ENCODE peak calls at places on chromosomes 3 and 15, in six cellular contexts. One of them, this sample, is unnamed.

GRCh38 chr3:14274999-14275961 is 96.7 kb downstream of the LSM3 start:
- DNase-seq in OCI-LY7: peak; percentile 69
- DNase-seq in MM.1S: no peak
- DNase-seq in neural progenitor cell: peak; percentile 70
- DNase-seq in hepatocyte: no peak
- DNase-seq in GM23248: no peak
- DNase-seq in this sample: peak; percentile 12

GRCh38 chr3:197024881-197025735 is 4.5 kb downstream of the MELTF start:
- DNase-seq in OCI-LY7: no peak
- DNase-seq in GM23248: no peak
- DNase-seq in MM.1S: no peak
- DNase-seq in hepatocyte: peak; percentile 3
- DNase-seq in neural progenitor cell: no peak
- DNase-seq in this sample: no peak

GRCh38 chr15:83436513-83437158 is 10.5 kb upstream of the SH3GL3 start:
- DNase-seq in OCI-LY7: peak; percentile 2
- DNase-seq in MM.1S: no peak
- DNase-seq in GM23248: peak; percentile 76
- DNase-seq in hepatocyte: peak; percentile 78
- DNase-seq in neural progenitor cell: peak; percentile 72
- DNase-seq in this sample: peak; percentile 83

GRCh38 chr15:41502787-41503668 is 9.4 kb downstream of the ITPKA start:
- DNase-seq in MM.1S: no peak
- DNase-seq in GM23248: peak; percentile 13
- DNase-seq in neural progenitor cell: peak; percentile 75
- DNase-seq in OCI-LY7: no peak
- DNase-seq in hepatocyte: no peak
- DNase-seq in this sample: no peak

GRCh38 chr3:127394031-127394430 is 106.2 kb upstream of the PRR20G start:
- DNase-seq in MM.1S: no peak
- DNase-seq in hepatocyte: no peak
- DNase-seq in OCI-LY7: no peak
- DNase-seq in GM23248: no peak
- DNase-seq in neural progenitor cell: no peak
- DNase-seq in this sample: no peak

GRCh38 chr3:15042936-15043335 is 22.2 kb downstream of the MRPS25 start:
- DNase-seq in hepatocyte: no peak
- DNase-seq in OCI-LY7: no peak
- DNase-seq in MM.1S: no peak
- DNase-seq in GM23248: peak; percentile 43
- DNase-seq in neural progenitor cell: no peak
- DNase-seq in this sample: no peak

GRCh38 chr3:179336345-179336929 is 11.1 kb upstream of the MFN1 start:
- DNase-seq in GM23248: no peak
- DNase-seq in OCI-LY7: no peak
- DNase-seq in hepatocyte: no peak
- DNase-seq in neural progenitor cell: no peak
- DNase-seq in MM.1S: no peak
- DNase-seq in this sample: no peak

GRCh38 chr15:98536976-98537375 is 111.4 kb upstream of the IGF1R start:
- DNase-seq in OCI-LY7: no peak
- DNase-seq in GM23248: no peak
- DNase-seq in neural progenitor cell: no peak
- DNase-seq in hepatocyte: no peak
- DNase-seq in MM.1S: no peak
- DNase-seq in this sample: no peak

GRCh38 chr3:195075199-195075940 is 195.6 kb downstream of the XXYLT1 start:
- DNase-seq in OCI-LY7: no peak
- DNase-seq in neural progenitor cell: no peak
- DNase-seq in GM23248: no peak
- DNase-seq in MM.1S: no peak
- DNase-seq in hepatocyte: no peak
- DNase-seq in this sample: no peak

GRCh38 chr3:186286114-186286513 is 75.9 kb downstream of the DGKG start:
- DNase-seq in OCI-LY7: no peak
- DNase-seq in GM23248: peak; percentile 17
- DNase-seq in neural progenitor cell: no peak
- DNase-seq in MM.1S: no peak
- DNase-seq in hepatocyte: no peak
- DNase-seq in this sample: no peak

GRCh38 chr3:146747928-146748327 is 142.8 kb upstream of the PLSCR5 start:
- DNase-seq in hepatocyte: peak; percentile 6
- DNase-seq in OCI-LY7: no peak
- DNase-seq in MM.1S: no peak
- DNase-seq in neural progenitor cell: no peak
- DNase-seq in GM23248: peak; percentile 79
- DNase-seq in this sample: peak; percentile 46

GRCh38 chr15:36331531-36332275 is 247.7 kb upstream of the CDIN1 start:
- DNase-seq in MM.1S: peak; percentile 9
- DNase-seq in neural progenitor cell: no peak
- DNase-seq in GM23248: peak; percentile 44
- DNase-seq in hepatocyte: no peak
- DNase-seq in OCI-LY7: no peak
- DNase-seq in this sample: no peak

GRCh38 chr3:138950006-138950644 is 3.1 kb downstream of the FOXL2NB start:
- DNase-seq in MM.1S: no peak
- DNase-seq in OCI-LY7: no peak
- DNase-seq in GM23248: peak; percentile 79
- DNase-seq in hepatocyte: peak; percentile 54
- DNase-seq in neural progenitor cell: peak; percentile 77
- DNase-seq in this sample: no peak

GRCh38 chr3:58134468-58134867 is 76.3 kb downstream of the DNASE1L3 start:
- DNase-seq in GM23248: no peak
- DNase-seq in MM.1S: no peak
- DNase-seq in OCI-LY7: no peak
- DNase-seq in hepatocyte: no peak
- DNase-seq in neural progenitor cell: no peak
- DNase-seq in this sample: no peak

GRCh38 chr15:48282186-48282585 is 49.0 kb upstream of the DUT start:
- DNase-seq in MM.1S: no peak
- DNase-seq in neural progenitor cell: peak; percentile 78
- DNase-seq in OCI-LY7: no peak
- DNase-seq in GM23248: no peak
- DNase-seq in hepatocyte: no peak
- DNase-seq in this sample: no peak

GRCh38 chr3:45309876-45310275 is 78.5 kb upstream of the LARS2 start:
- DNase-seq in GM23248: no peak
- DNase-seq in MM.1S: no peak
- DNase-seq in OCI-LY7: no peak
- DNase-seq in hepatocyte: no peak
- DNase-seq in neural progenitor cell: no peak
- DNase-seq in this sample: no peak

GRCh38 chr3:168620854-168621253 is 525.1 kb upstream of the GOLIM4 start:
- DNase-seq in hepatocyte: peak; percentile 66
- DNase-seq in GM23248: peak; percentile 32
- DNase-seq in MM.1S: peak; percentile 46
- DNase-seq in OCI-LY7: peak; percentile 32
- DNase-seq in neural progenitor cell: peak; percentile 71
- DNase-seq in this sample: peak; percentile 58

GRCh38 chr3:48997714-48998637 is 7.9 kb downstream of the P4HTM start:
- DNase-seq in OCI-LY7: no peak
- DNase-seq in MM.1S: no peak
- DNase-seq in neural progenitor cell: peak; percentile 71
- DNase-seq in hepatocyte: no peak
- DNase-seq in GM23248: no peak
- DNase-seq in this sample: no peak

GRCh38 chr3:69305011-69305410 is 80.9 kb downstream of the FRMD4B start:
- DNase-seq in MM.1S: no peak
- DNase-seq in hepatocyte: peak; percentile 28
- DNase-seq in OCI-LY7: no peak
- DNase-seq in neural progenitor cell: no peak
- DNase-seq in GM23248: peak; percentile 45
- DNase-seq in this sample: peak; percentile 43

GRCh38 chr3:177041021-177041729 is 156.1 kb downstream of the TBL1XR1 start:
- DNase-seq in OCI-LY7: no peak
- DNase-seq in hepatocyte: no peak
- DNase-seq in neural progenitor cell: no peak
- DNase-seq in MM.1S: no peak
- DNase-seq in GM23248: peak; percentile 39
- DNase-seq in this sample: peak; percentile 20

GRCh38 chr3:172203522-172204258 is 164.3 kb downstream of the FNDC3B start:
- DNase-seq in MM.1S: no peak
- DNase-seq in hepatocyte: peak; percentile 55
- DNase-seq in neural progenitor cell: peak; percentile 42
- DNase-seq in OCI-LY7: no peak
- DNase-seq in GM23248: peak; percentile 57
- DNase-seq in this sample: peak; percentile 78

GRCh38 chr15:78740904-78741274 is 70.4 kb downstream of the ADAMTS7 start:
- DNase-seq in GM23248: no peak
- DNase-seq in hepatocyte: no peak
- DNase-seq in neural progenitor cell: no peak
- DNase-seq in OCI-LY7: no peak
- DNase-seq in MM.1S: no peak
- DNase-seq in this sample: no peak

GRCh38 chr3:43506644-43507043 is 115.2 kb downstream of the ANO10 start:
- DNase-seq in hepatocyte: no peak
- DNase-seq in MM.1S: no peak
- DNase-seq in GM23248: no peak
- DNase-seq in OCI-LY7: no peak
- DNase-seq in neural progenitor cell: no peak
- DNase-seq in this sample: no peak

GRCh38 chr3:120062474-120062873 is 31.8 kb downstream of the GSK3B start:
- DNase-seq in GM23248: peak; percentile 5
- DNase-seq in MM.1S: no peak
- DNase-seq in neural progenitor cell: no peak
- DNase-seq in OCI-LY7: no peak
- DNase-seq in hepatocyte: no peak
- DNase-seq in this sample: peak; percentile 16

GRCh38 chr3:186025161-186025560 is 83.7 kb downstream of the ETV5 start:
- DNase-seq in neural progenitor cell: no peak
- DNase-seq in hepatocyte: no peak
- DNase-seq in GM23248: peak; percentile 89
- DNase-seq in OCI-LY7: no peak
- DNase-seq in MM.1S: no peak
- DNase-seq in this sample: no peak

GRCh38 chr15:90352109-90352893 is at the start of gene ZNF774:
- DNase-seq in OCI-LY7: peak; percentile 98
- DNase-seq in GM23248: peak; percentile 93
- DNase-seq in MM.1S: peak; percentile 97
- DNase-seq in hepatocyte: peak; percentile 96
- DNase-seq in neural progenitor cell: peak; percentile 97
- DNase-seq in this sample: peak; percentile 98

GRCh38 chr3:35760147-35760546 is 120.8 kb downstream of the ARPP21 start:
- DNase-seq in MM.1S: no peak
- DNase-seq in GM23248: no peak
- DNase-seq in hepatocyte: no peak
- DNase-seq in OCI-LY7: no peak
- DNase-seq in neural progenitor cell: no peak
- DNase-seq in this sample: no peak

GRCh38 chr3:179766416-179767133 is 113.7 kb downstream of the USP13 start:
- DNase-seq in GM23248: no peak
- DNase-seq in MM.1S: no peak
- DNase-seq in hepatocyte: no peak
- DNase-seq in neural progenitor cell: no peak
- DNase-seq in OCI-LY7: no peak
- DNase-seq in this sample: no peak

GRCh38 chr15:62895905-62896316 is 146.6 kb upstream of the TPM1 start:
- DNase-seq in OCI-LY7: no peak
- DNase-seq in MM.1S: no peak
- DNase-seq in neural progenitor cell: no peak
- DNase-seq in GM23248: peak; percentile 80
- DNase-seq in hepatocyte: no peak
- DNase-seq in this sample: peak; percentile 71

DNA sequence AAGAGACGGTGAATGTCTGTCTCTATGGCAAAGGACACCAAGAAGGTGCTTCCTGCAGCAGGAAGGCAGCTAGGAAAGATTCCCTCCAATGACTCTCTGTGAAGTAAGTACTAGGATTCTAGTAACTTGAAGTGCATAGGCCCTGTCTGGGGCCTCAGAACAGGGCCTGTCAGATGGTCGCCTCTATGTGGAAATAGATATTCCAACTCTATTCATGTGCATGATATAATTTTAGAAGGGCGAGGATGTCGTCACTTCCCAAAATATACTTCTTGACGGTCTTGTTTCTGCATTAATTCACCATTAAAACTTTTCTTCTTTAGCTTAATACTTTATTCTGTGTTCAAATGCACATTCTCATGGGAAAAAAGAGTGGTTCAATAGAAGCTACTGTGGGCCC is 167.0 kb downstream of the TLE3 start:
- DNase-seq in neural progenitor cell: no peak
- DNase-seq in MM.1S: no peak
- DNase-seq in GM23248: no peak
- DNase-seq in hepatocyte: no peak
- DNase-seq in OCI-LY7: no peak
- DNase-seq in this sample: no peak
- H3K9me3 ChIP-seq in neural progenitor cell: no peaks in the 10 kb centered on the region
- H3K9me3 ChIP-seq in MM.1S: no peaks in the 10 kb centered on the region
- H3K9me3 ChIP-seq in GM23248: peaks cover 6% of the 10 kb centered on the region
- H3K9me3 ChIP-seq in hepatocyte: no peaks in the 10 kb centered on the region
- H3K9me3 ChIP-seq in OCI-LY7: peaks cover 7% of the 10 kb centered on the region
- H3K9me3 ChIP-seq in this sample: no peaks in the 10 kb centered on the region

DNA sequence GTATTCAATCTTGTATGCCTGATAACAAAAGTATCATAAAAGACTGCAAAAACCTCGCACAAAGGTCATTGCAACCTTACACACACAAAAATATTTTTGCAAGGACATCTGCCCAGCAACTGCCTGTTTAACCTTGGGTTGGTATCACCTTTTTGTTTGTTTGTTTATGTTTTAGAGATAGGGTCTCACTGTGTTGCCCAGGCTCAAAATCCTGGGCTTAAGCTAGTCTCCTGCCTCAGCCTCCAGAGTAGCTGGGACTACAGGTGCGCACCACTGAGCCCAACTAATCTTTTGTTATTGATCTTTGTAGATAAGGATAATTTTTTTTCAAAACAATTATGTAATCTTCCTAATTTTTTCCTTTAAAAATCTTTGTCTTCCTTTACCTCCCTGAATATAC is 54.2 kb downstream of the SPTSSB start:
- DNase-seq in hepatocyte: no peak
- DNase-seq in neural progenitor cell: no peak
- DNase-seq in GM23248: no peak
- DNase-seq in OCI-LY7: no peak
- DNase-seq in MM.1S: no peak
- DNase-seq in this sample: no peak
- H3K4me1 ChIP-seq in hepatocyte: no peaks in the 10 kb centered on the region
- H3K4me1 ChIP-seq in neural progenitor cell: no peaks in the 10 kb centered on the region
- H3K4me1 ChIP-seq in GM23248: no peaks in the 10 kb centered on the region
- H3K4me1 ChIP-seq in OCI-LY7: no peaks in the 10 kb centered on the region
- H3K4me1 ChIP-seq in MM.1S: peaks cover 10% of the 10 kb centered on the region
- H3K4me1 ChIP-seq in this sample: peaks cover 29% of the 10 kb centered on the region

GRCh38 chr3:107987036-107987557 is 103.7 kb downstream of the CD47 start:
- DNase-seq in neural progenitor cell: no peak
- DNase-seq in hepatocyte: peak; percentile 80
- DNase-seq in OCI-LY7: no peak
- DNase-seq in MM.1S: no peak
- DNase-seq in GM23248: peak; percentile 96
- DNase-seq in this sample: peak; percentile 98
- TF ChIP-seq EZH2phosphoT487 in neural progenitor cell: no peak
- TF ChIP-seq EZH2phosphoT487 in hepatocyte: no peak
- TF ChIP-seq EZH2phosphoT487 in OCI-LY7: no peak
- TF ChIP-seq EZH2phosphoT487 in MM.1S: no peak
- TF ChIP-seq EZH2phosphoT487 in GM23248: no peak
- TF ChIP-seq EZH2phosphoT487 in this sample: no peak

DNA sequence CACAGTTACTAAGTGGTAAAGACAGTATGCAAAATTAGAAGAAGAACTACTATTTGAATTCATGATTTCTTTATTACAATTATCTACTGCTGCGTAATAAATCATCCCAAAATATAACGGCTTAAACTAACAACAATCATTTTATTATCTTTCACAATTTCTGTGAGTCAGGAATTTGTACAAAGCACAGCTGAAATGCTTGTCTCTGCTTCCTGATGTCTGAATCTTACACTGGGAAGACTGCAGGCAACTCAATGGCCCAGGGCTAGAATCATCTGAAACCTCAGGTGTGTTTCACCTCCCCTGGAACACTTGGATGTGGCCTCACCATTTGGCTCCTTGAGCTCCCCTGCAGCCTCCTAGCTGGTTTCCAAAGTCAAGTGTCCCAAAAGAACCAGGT is 145.1 kb downstream of the MAGI1 start:
- DNase-seq in OCI-LY7: no peak
- DNase-seq in GM23248: peak; percentile 62
- DNase-seq in hepatocyte: no peak
- DNase-seq in neural progenitor cell: no peak
- DNase-seq in MM.1S: no peak
- DNase-seq in this sample: no peak
- H3K9me3 ChIP-seq in OCI-LY7: no peaks in the 10 kb centered on the region
- H3K9me3 ChIP-seq in GM23248: no peaks in the 10 kb centered on the region
- H3K9me3 ChIP-seq in hepatocyte: no peaks in the 10 kb centered on the region
- H3K9me3 ChIP-seq in neural progenitor cell: no peaks in the 10 kb centered on the region
- H3K9me3 ChIP-seq in MM.1S: no peaks in the 10 kb centered on the region
- H3K9me3 ChIP-seq in this sample: no peaks in the 10 kb centered on the region

This sample was measured in PC-3.